ENCODE peak calls at places on chromosomes 7 and 10, in ten cellular contexts. L is ovary, J is IMR-90, Y is heart right ventricle, V is lower lobe of right lung, A is tibial artery, C is HL-60, H is lung, N is brain microvascular endothelial cell, G is stomach. E is an unnamed sample.

GRCh38 chr10:127934383-127934782 is 27.5 kb downstream of the PTPRE start:
- DNase-seq in L (no peak), J (no peak), Y (no peak), V (no peak), A (no peak), C (no peak), H (no peak), N (no peak), G (no peak), E (no peak)

GRCh38 chr7:50962281-50962883 is 179.7 kb upstream of the GRB10 start:
- DNase-seq in L (no peak), J (no peak), Y (no peak), V (no peak), A (no peak), C (no peak), H (no peak), N (no peak), G (no peak), E (no peak)

GRCh38 chr7:93232673-93233018 is 480 bp downstream of the VPS50 start:
- DNase-seq in L (no peak), J (no peak), Y (no peak), V (no peak), A (no peak), C (peak; percentile 16), H (no peak), N (no peak), G (no peak), E (no peak)

GRCh38 chr10:97024181-97025073 is 161.3 kb downstream of the SLIT1 start:
- DNase-seq in L (peak; percentile 63), J (peak; percentile 93), Y (peak; percentile 29), V (no peak), A (peak; percentile 57), C (no peak), H (no peak), N (peak; percentile 89), G (no peak), E (no peak)

GRCh38 chr7:20279979-20280378 is 50.7 kb upstream of the ITGB8 start:
- DNase-seq in L (no peak), J (no peak), Y (no peak), V (no peak), A (no peak), C (no peak), H (no peak), N (no peak), G (no peak), E (no peak)

GRCh38 chr10:65861249-65861648 is 1064.6 kb upstream of the LRRTM3 start:
- DNase-seq in L (no peak), J (no peak), Y (no peak), V (no peak), A (no peak), C (no peak), H (no peak), N (peak; percentile 54), G (no peak), E (no peak)

GRCh38 chr7:82548141-82548688 is 104.6 kb upstream of the CACNA2D1 start:
- DNase-seq in L (no peak), J (no peak), Y (no peak), V (no peak), A (no peak), C (no peak), H (no peak), N (no peak), G (no peak), E (no peak)

GRCh38 chr10:131077724-131078123 is 233.8 kb downstream of the TCERG1L start:
- DNase-seq in L (no peak), J (no peak), Y (no peak), V (no peak), A (no peak), C (no peak), H (no peak), N (no peak), G (no peak), E (no peak)

GRCh38 chr10:113480081-113480360 is 72.8 kb upstream of the HABP2 start:
- DNase-seq in L (no peak), J (no peak), Y (no peak), V (no peak), A (no peak), C (no peak), H (no peak), N (no peak), G (no peak), E (no peak)

GRCh38 chr7:84647797-84648762 is 453.5 kb upstream of the SEMA3A start:
- DNase-seq in L (no peak), J (peak; percentile 94), Y (no peak), V (no peak), A (no peak), C (no peak), H (no peak), N (peak; percentile 74), G (no peak), E (no peak)

GRCh38 chr7:34015656-34016055 is 110.3 kb downstream of the BMPER start:
- DNase-seq in L (no peak), J (no peak), Y (no peak), V (no peak), A (no peak), C (no peak), H (no peak), N (no peak), G (no peak), E (no peak)

GRCh38 chr10:129771576-129772471 is 192.2 kb downstream of the EBF3 start:
- DNase-seq in L (no peak), J (no peak), Y (no peak), V (peak; percentile 32), A (peak; percentile 55), C (no peak), H (no peak), N (no peak), G (peak; percentile 24), E (no peak)

GRCh38 chr10:63866747-63867140 is 345.5 kb downstream of the REEP3 start:
- DNase-seq in L (no peak), J (no peak), Y (no peak), V (no peak), A (no peak), C (no peak), H (no peak), N (no peak), G (no peak), E (no peak)

GRCh38 chr10:131858118-131858515 is 42.7 kb upstream of the PPP2R2D start:
- DNase-seq in L (peak; percentile 14), J (no peak), Y (no peak), V (no peak), A (peak; percentile 62), C (no peak), H (no peak), N (no peak), G (no peak), E (peak; percentile 70)

GRCh38 chr7:112334366-112334765 is 115.9 kb upstream of the IFRD1 start:
- DNase-seq in L (no peak), J (no peak), Y (no peak), V (no peak), A (no peak), C (no peak), H (no peak), N (no peak), G (no peak), E (no peak)

GRCh38 chr7:117750612-117751563 is 122.4 kb downstream of the CTTNBP2 start:
- DNase-seq in L (no peak), J (peak; percentile 50), Y (no peak), V (no peak), A (no peak), C (no peak), H (no peak), N (no peak), G (no peak), E (no peak)

GRCh38 chr7:77455334-77455733 is 39.2 kb upstream of the GSAP start:
- DNase-seq in L (no peak), J (peak; percentile 97), Y (peak; percentile 19), V (no peak), A (no peak), C (no peak), H (no peak), N (peak; percentile 93), G (no peak), E (peak; percentile 47)

GRCh38 chr7:118918556-118918955 is 694.1 kb downstream of the ANKRD7 start:
- DNase-seq in L (no peak), J (peak; percentile 5), Y (no peak), V (no peak), A (no peak), C (no peak), H (no peak), N (no peak), G (no peak), E (no peak)
- TF ChIP-seq CTCF in L (no peak), J (peak; percentile 46), Y (peak; percentile 13), V (no peak), A (peak; percentile 40), C (no peak), H (no peak), N (no peak), G (no peak), E (no peak)

GRCh38 chr10:8352696-8353095 is 298.2 kb downstream of the GATA3 start:
- DNase-seq in L (no peak), J (no peak), Y (no peak), V (no peak), A (no peak), C (no peak), H (no peak), N (no peak), G (no peak), E (no peak)
- H3K4me3 ChIP-seq in L (no peak overlapping the region), J (no peak overlapping the region), Y (no peak overlapping the region), V (no peak overlapping the region), A (no peak overlapping the region), C (no peak overlapping the region), H (no peak overlapping the region), N (no peak overlapping the region), G (no peak overlapping the region), E (no peak overlapping the region)

DNA sequence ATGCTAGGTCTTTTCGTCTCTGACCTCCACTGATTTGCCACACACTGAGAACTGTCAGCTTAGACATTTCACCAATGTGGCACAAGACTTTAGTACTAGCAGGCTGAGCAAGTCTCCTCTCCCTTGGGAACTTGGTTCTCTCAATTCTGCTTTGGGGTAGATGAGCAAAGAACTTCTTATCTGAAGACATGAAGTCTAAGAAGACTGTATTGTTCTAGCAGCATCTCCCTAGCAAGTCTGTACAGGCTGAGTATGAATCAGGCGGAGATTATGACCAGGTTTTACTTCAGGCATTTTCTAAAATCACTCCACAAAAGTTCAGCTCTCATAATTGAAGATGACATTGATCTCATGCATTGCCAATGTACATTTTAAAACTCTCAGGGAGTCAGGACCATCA is 23.8 kb upstream of the STN1 start:
- DNase-seq in L (no peak), J (no peak), Y (no peak), V (no peak), A (no peak), C (no peak), H (no peak), N (no peak), G (no peak), E (no peak)
- H3K27ac ChIP-seq in L (no peak overlapping the region), J (no peak overlapping the region), Y (no peak overlapping the region), V (no peak overlapping the region), A (no peak overlapping the region), C (no peak overlapping the region), H (no peak overlapping the region), N (no peak overlapping the region), G (no peak overlapping the region), E (no peak overlapping the region)

GRCh38 chr7:4103352-4104091 is 578.6 kb upstream of the FOXK1 start:
- DNase-seq in L (no peak), J (peak; percentile 7), Y (no peak), V (no peak), A (no peak), C (no peak), H (no peak), N (peak; percentile 78), G (no peak), E (no peak)
- TF ChIP-seq CTCF in L (no peak), J (no peak), Y (no peak), V (no peak), A (no peak), C (no peak), H (no peak), N (no peak), G (no peak), E (peak; percentile 28)

E was measured in dorsolateral prefrontal cortex.